ENCODE peak calls at places on chromosome X, in four cellular contexts. K, Q, J and H are unnamed samples.

GRCh38 chrX:51975811-51976210 is 82.4 kb downstream of the MAGED1 start:
- DNase-seq in K (no peak), Q (no peak), J (no peak), H (no peak)

GRCh38 chrX:118675966-118676349 is 51.4 kb upstream of the IL13RA1 start:
- DNase-seq in K (no peak), Q (no peak), J (no peak), H (no peak)

GRCh38 chrX:19625612-19626011 is 110.3 kb upstream of the MAP3K15 start:
- DNase-seq in K (peak; percentile 55), Q (no peak), J (no peak), H (no peak)

GRCh38 chrX:25144043-25144940 is 128.5 kb upstream of the ARX start:
- DNase-seq in Q (peak; percentile 63), K (peak; percentile 22), J (peak; percentile 50), H (peak; percentile 67)

GRCh38 chrX:9291666-9292065 is 173.2 kb upstream of the TBL1X start:
- DNase-seq in K (no peak), J (no peak), Q (no peak), H (no peak)

GRCh38 chrX:9882669-9883446 is 84.3 kb upstream of the CLDN34 start:
- DNase-seq in K (peak; percentile 13), J (no peak), Q (no peak), H (peak; percentile 32)

GRCh38 chrX:39815621-39816020 is 282.1 kb downstream of the BCOR start:
- DNase-seq in Q (no peak), K (no peak), J (no peak), H (peak; percentile 11)

GRCh38 chrX:19709812-19710518 is 177.4 kb downstream of the SH3KBP1 start:
- DNase-seq in Q (no peak), K (peak; percentile 90), J (no peak), H (peak; percentile 58)

GRCh38 chrX:79231662-79232061 is 87.2 kb downstream of the GPR174 start:
- DNase-seq in J (no peak), Q (no peak), K (no peak), H (no peak)

GRCh38 chrX:72314881-72315280 is 9.2 kb upstream of the CITED1 start:
- DNase-seq in K (no peak), J (no peak), Q (no peak), H (no peak)

GRCh38 chrX:119655125-119655524 is 37.8 kb downstream of the SEPTIN6 start:
- DNase-seq in Q (no peak), K (peak; percentile 72), J (no peak), H (peak; percentile 89)

GRCh38 chrX:70132877-70133302 is 357 bp upstream of the IGBP1 start:
- DNase-seq in Q (no peak), K (peak; percentile 27), J (no peak), H (no peak)

GRCh38 chrX:9612146-9612505 is 147.3 kb downstream of the TBL1X start:
- DNase-seq in Q (no peak), K (no peak), J (no peak), H (no peak)

GRCh38 chrX:13086076-13086475 is 41.7 kb upstream of the FAM9C start:
- DNase-seq in J (no peak), K (no peak), Q (no peak), H (no peak)

GRCh38 chrX:100648601-100649417 is 4.8 kb downstream of the SRPX2 start:
- DNase-seq in Q (no peak), K (peak; percentile 54), J (no peak), H (peak; percentile 87)

GRCh38 chrX:130778773-130779172 is 124.2 kb downstream of the ENOX2 start:
- DNase-seq in J (no peak), Q (no peak), K (peak; percentile 38), H (no peak)

GRCh38 chrX:77527233-77528001 is 80.2 kb downstream of the FGF16 start:
- DNase-seq in K (no peak), J (no peak), Q (no peak), H (no peak)

GRCh38 chrX:98405376-98405775 is 1521.7 kb downstream of the RPA4 start:
- DNase-seq in Q (no peak), K (peak; percentile 63), J (no peak), H (no peak)

GRCh38 chrX:72201836-72202536 is 20.4 kb downstream of the PIN4 start:
- DNase-seq in Q (no peak), K (peak; percentile 79), J (no peak), H (peak; percentile 91)

GRCh38 chrX:67636532-67636931 is 92.7 kb downstream of the AR start:
- DNase-seq in J (no peak), K (no peak), Q (no peak), H (peak; percentile 13)

GRCh38 chrX:68883800-68884199 is 55.0 kb downstream of the EFNB1 start:
- DNase-seq in K (no peak), Q (no peak), J (no peak), H (no peak)

GRCh38 chrX:130728208-130728607 is 174.8 kb downstream of the ENOX2 start:
- DNase-seq in K (peak; percentile 37), J (no peak), Q (no peak), H (peak; percentile 18)

GRCh38 chrX:10012776-10013175 is 45.6 kb downstream of the CLDN34 start:
- DNase-seq in Q (no peak), K (no peak), J (no peak), H (no peak)

GRCh38 chrX:10158279-10158939 is 1.6 kb downstream of the CLCN4 start:
- DNase-seq in K (no peak), J (peak; percentile 65), Q (no peak), H (no peak)

GRCh38 chrX:19842542-19842941 is 44.9 kb downstream of the SH3KBP1 start:
- DNase-seq in Q (no peak), K (no peak), J (no peak), H (no peak)

GRCh38 chrX:28324306-28324705 is 262.9 kb upstream of the IL1RAPL1 start:
- DNase-seq in J (no peak), K (no peak), Q (no peak), H (no peak)

GRCh38 chrX:103586659-103587058 is 1.3 kb downstream of the TCEAL4 start:
- DNase-seq in Q (no peak), K (no peak), J (no peak), H (no peak)
- H3K4me3 ChIP-seq in Q (peak overlapping the region; percentile 55), K (no peak overlapping the region), J (peak overlapping the region; percentile 69), H (peak overlapping the region; percentile 70)

DNA sequence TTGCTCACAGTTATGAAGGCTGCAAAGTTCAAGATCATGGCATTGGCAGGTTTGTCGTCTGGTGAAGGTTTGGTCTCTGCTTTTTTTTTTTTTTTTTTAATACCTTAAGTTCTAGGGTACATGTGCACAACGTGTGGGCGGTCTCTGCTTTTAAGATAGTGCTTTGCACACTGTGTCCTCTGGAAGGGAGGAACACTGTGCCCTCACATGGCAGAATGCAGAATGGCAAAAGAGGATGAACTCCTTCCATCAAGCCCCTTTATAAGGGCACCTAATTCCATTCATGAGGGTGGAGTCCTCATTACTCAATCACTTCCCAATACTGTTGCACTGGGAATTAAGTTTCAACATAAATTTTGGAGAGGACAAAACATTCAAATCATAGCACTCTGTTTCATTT is 101.4 kb downstream of the GLRA2 start:
- DNase-seq in K (peak; percentile 1), J (no peak), Q (no peak), H (no peak)
- TF ChIP-seq CTCF in K (no peak), J (no peak), Q (no peak), H (no peak)

GRCh38 chrX:23334536-23334870 is at the start of gene PTCHD1:
- DNase-seq in Q (no peak), J (no peak), K (no peak), H (no peak)
- H3K4me3 ChIP-seq in Q (peak within 1 kb of the TSS; percentile 44), J (peak within 1 kb of the TSS; percentile 62), K (no peak within 1 kb of the TSS), H (no peak within 1 kb of the TSS)

DNA sequence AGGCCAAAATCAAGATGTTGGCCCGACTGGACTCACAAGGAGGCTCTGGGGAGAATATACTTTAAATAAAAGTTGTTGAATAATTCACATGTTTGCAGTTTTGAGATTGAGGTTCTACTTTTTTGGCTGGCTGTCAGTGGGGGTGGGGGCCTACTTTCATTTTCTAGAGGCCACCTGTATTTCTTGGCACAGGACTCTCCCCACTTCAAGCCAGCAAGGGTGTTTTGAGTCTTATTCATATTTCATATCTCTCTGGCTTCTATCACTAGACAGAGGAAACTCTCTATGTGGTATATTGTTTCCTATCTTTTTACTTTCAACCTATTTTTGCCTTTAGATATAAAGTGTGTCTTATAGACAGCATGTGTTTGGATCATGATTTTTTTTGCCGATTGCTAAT is 266.4 kb downstream of the PRR32 start:
- DNase-seq in Q (no peak), J (no peak), K (no peak), H (no peak)
- TF ChIP-seq CTCF in Q (no peak), J (no peak), K (no peak), H (no peak)

GRCh38 chrX:41447897-41448296 is 754 bp downstream of the NYX start:
- DNase-seq in Q (no peak), J (no peak), K (no peak), H (no peak)

GRCh38 chrX:41449615-41450014 is 2.5 kb downstream of the NYX start:
- DNase-seq in K (no peak), Q (no peak), J (no peak), H (peak; percentile 19)

GRCh38 chrX:41445781-41446358 is 1.3 kb upstream of the NYX start:
- DNase-seq in K (no peak), J (no peak), Q (no peak), H (no peak)

GRCh38 chrX:41452565-41452964 is 5.4 kb downstream of the NYX start:
- DNase-seq in Q (no peak), K (no peak), J (no peak), H (no peak)

GRCh38 chrX:41449138-41449537 is 2.0 kb downstream of the NYX start:
- DNase-seq in J (no peak), K (no peak), Q (no peak), H (no peak)
- H3K4me3 ChIP-seq in J (no peak overlapping the region), K (no peak overlapping the region), Q (no peak overlapping the region), H (no peak overlapping the region)

GRCh38 chrX:23552289-23552688 is 115.0 kb upstream of the PRDX4 start:
- DNase-seq in J (no peak), Q (no peak), K (no peak), H (no peak)
- TF ChIP-seq CTCF in J (no peak), Q (no peak), K (no peak), H (no peak)

GRCh38 chrX:131792789-131793462 is 230.2 kb upstream of the STK26 start:
- DNase-seq in J (peak; percentile 45), K (no peak), Q (peak; percentile 89), H (no peak)

GRCh38 chrX:131791608-131792355 is 231.3 kb upstream of the STK26 start:
- DNase-seq in Q (no peak), K (no peak), J (no peak), H (no peak)

GRCh38 chrX:131792356-131792749 is 230.7 kb upstream of the STK26 start:
- DNase-seq in J (peak; percentile 61), Q (peak; percentile 93), K (no peak), H (no peak)

GRCh38 chrX:131801066-131801465 is 222.0 kb upstream of the STK26 start:
- DNase-seq in K (no peak), J (no peak), Q (no peak), H (peak; percentile 23)

DNA sequence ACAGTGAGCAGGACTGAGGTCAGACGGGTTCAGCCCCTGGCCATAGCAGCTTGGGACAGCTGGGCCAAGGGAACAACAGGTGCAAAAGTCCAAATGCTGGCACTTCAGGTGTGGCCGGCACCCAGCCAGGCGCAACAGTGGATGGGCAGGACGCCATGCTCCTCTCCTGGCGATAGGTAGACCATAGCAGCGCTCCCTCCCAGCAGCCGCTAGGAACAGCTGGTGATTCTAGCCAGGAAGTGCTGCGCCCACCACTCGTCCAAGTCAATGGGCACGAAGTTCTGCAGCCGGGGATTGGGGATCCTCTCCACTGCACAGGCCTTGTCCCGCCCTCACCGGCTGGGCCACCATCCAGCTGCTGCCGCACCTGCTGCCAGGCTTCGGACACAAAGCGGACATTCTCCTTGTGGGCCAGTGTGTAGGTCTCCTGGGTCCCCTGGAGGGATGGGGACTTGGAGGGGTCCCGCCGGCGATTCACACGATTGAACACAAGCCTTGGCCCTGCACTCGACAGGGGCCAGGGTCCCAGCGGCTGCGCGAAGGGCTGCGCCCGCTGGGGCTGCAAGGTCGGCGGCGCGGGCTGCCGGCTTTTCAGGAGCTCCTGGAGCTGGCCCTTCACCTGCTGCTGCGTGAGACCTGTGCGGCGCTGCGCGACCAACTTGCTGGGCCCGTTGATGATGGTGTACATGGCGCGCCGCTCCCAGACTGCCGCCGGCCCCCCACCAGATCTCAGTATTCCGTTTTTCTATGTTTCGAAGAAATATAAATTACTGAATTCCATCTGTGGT is 227.5 kb upstream of the STK26 start:
- DNase-seq in J (no peak), Q (peak; percentile 59), K (no peak), H (no peak)
- H3K4me3 ChIP-seq in J (no peak overlapping the region), Q (no peak overlapping the region), K (no peak overlapping the region), H (no peak overlapping the region)